ENCODE peak calls at places on chromosome 4, in nine cellular contexts. Q is Right ventricle myocardium inferior, C is left ventricle myocardium superior, P is aorta, J is T-cell, U is psoas muscle, G is upper lobe of right lung, O is body of pancreas, H is gastrocnemius medialis. R is an unnamed sample.

GRCh38 chr4:73139991-73140390 is 70.5 kb upstream of the COX18 start:
- ATAC-seq in Q (no peak), C (no peak), P (no peak), J (no peak), U (no peak), G (no peak), O (no peak), H (peak; percentile 39), R (no peak)

GRCh38 chr4:20552004-20552403 is 148.3 kb upstream of the PACRGL start:
- ATAC-seq in Q (no peak), C (no peak), P (no peak), J (no peak), U (no peak), G (no peak), O (no peak), H (no peak), R (no peak)

GRCh38 chr4:93814722-93815121 is 13.8 kb upstream of the ATOH1 start:
- ATAC-seq in Q (no peak), C (no peak), P (no peak), J (no peak), U (no peak), G (peak; percentile 73), O (no peak), H (no peak), R (peak; percentile 60)

GRCh38 chr4:3388461-3389185 is 53.1 kb upstream of the HGFAC start:
- ATAC-seq in Q (peak; percentile 5), C (peak; percentile 20), P (peak; percentile 55), J (no peak), U (peak; percentile 4), G (no peak), O (no peak), H (no peak), R (peak; percentile 37)

GRCh38 chr4:151175204-151175603 is 75.8 kb downstream of the RPS3A start:
- ATAC-seq in Q (peak; percentile 20), C (no peak), P (no peak), J (no peak), U (no peak), G (no peak), O (no peak), H (no peak), R (no peak)

GRCh38 chr4:179095585-179096228 is 1653.5 kb upstream of the AGA start:
- ATAC-seq in Q (no peak), C (no peak), P (no peak), J (no peak), U (no peak), G (no peak), O (no peak), H (no peak), R (no peak)

GRCh38 chr4:139794158-139794954 is 128.7 kb downstream of the MGST2 start:
- ATAC-seq in Q (no peak), C (peak; percentile 55), P (no peak), J (no peak), U (no peak), G (no peak), O (no peak), H (peak; percentile 30), R (no peak)

GRCh38 chr4:56235714-56236113 is 151.6 kb downstream of the AASDH start:
- ATAC-seq in Q (no peak), C (no peak), P (no peak), J (no peak), U (no peak), G (no peak), O (no peak), H (no peak), R (no peak)

GRCh38 chr4:33831667-33832066 is 2412.6 kb downstream of the ARAP2 start:
- ATAC-seq in Q (no peak), C (no peak), P (no peak), J (no peak), U (no peak), G (no peak), O (no peak), H (no peak), R (no peak)

GRCh38 chr4:186762865-186763264 is 39.2 kb upstream of the FAT1 start:
- ATAC-seq in Q (no peak), C (no peak), P (no peak), J (no peak), U (no peak), G (no peak), O (no peak), H (no peak), R (no peak)

GRCh38 chr4:7217039-7217438 is 24.7 kb downstream of the SORCS2 start:
- ATAC-seq in Q (no peak), C (no peak), P (no peak), J (no peak), U (no peak), G (no peak), O (no peak), H (no peak), R (no peak)

GRCh38 chr4:27018910-27019309 is 158.3 kb downstream of the STIM2 start:
- ATAC-seq in Q (no peak), C (no peak), P (no peak), J (no peak), U (no peak), G (no peak), O (no peak), H (no peak), R (no peak)

GRCh38 chr4:175716956-175717355 is 95.1 kb downstream of the GPM6A start:
- ATAC-seq in Q (no peak), C (no peak), P (no peak), J (no peak), U (no peak), G (no peak), O (no peak), H (no peak), R (no peak)

GRCh38 chr4:10033191-10033881 is 12.0 kb upstream of the SLC2A9 start:
- ATAC-seq in Q (peak; percentile 68), C (peak; percentile 77), P (peak; percentile 86), J (no peak), U (peak; percentile 59), G (peak; percentile 64), O (peak; percentile 36), H (no peak), R (peak; percentile 82)

GRCh38 chr4:183097251-183098079 is 1.6 kb upstream of the WWC2 start:
- ATAC-seq in Q (no peak), C (peak; percentile 6), P (peak; percentile 17), J (no peak), U (no peak), G (no peak), O (no peak), H (no peak), R (no peak)

GRCh38 chr4:86054676-86055075 is 305.2 kb downstream of the MAPK10 start:
- ATAC-seq in Q (no peak), C (no peak), P (no peak), J (no peak), U (no peak), G (no peak), O (no peak), H (no peak), R (no peak)

GRCh38 chr4:76199664-76200211 is 13.9 kb downstream of the SCARB2 start:
- ATAC-seq in Q (peak; percentile 35), C (peak; percentile 32), P (no peak), J (no peak), U (no peak), G (no peak), O (peak; percentile 62), H (no peak), R (no peak)

GRCh38 chr4:41189076-41189475 is 25.3 kb downstream of the APBB2 start:
- ATAC-seq in Q (no peak), C (no peak), P (no peak), J (no peak), U (no peak), G (no peak), O (no peak), H (no peak), R (no peak)

GRCh38 chr4:764405-765169 is 59.0 kb downstream of the PCGF3 start:
- ATAC-seq in Q (no peak), C (peak; percentile 21), P (no peak), J (peak; percentile 22), U (no peak), G (no peak), O (no peak), H (no peak), R (no peak)

GRCh38 chr4:122531514-122531913 is 75.0 kb upstream of the IL2 start:
- ATAC-seq in Q (no peak), C (no peak), P (no peak), J (no peak), U (no peak), G (no peak), O (no peak), H (no peak), R (no peak)

GRCh38 chr4:36812153-36812552 is 432.4 kb upstream of the NWD2 start:
- ATAC-seq in Q (no peak), C (no peak), P (no peak), J (no peak), U (no peak), G (no peak), O (no peak), H (no peak), R (no peak)

GRCh38 chr4:128528793-128529553 is 241.4 kb upstream of the PGRMC2 start:
- ATAC-seq in Q (peak; percentile 94), C (peak; percentile 96), P (peak; percentile 85), J (no peak), U (peak; percentile 99), G (peak; percentile 89), O (peak; percentile 70), H (peak; percentile 96), R (peak; percentile 98)

GRCh38 chr4:10083861-10084641 is 32.5 kb downstream of the WDR1 start:
- ATAC-seq in Q (peak; percentile 28), C (peak; percentile 42), P (no peak), J (no peak), U (peak; percentile 86), G (no peak), O (no peak), H (peak; percentile 85), R (no peak)

GRCh38 chr4:131470360-131470759 is 1678.7 kb upstream of the PCDH10 start:
- ATAC-seq in Q (no peak), C (no peak), P (no peak), J (no peak), U (no peak), G (no peak), O (no peak), H (no peak), R (no peak)

GRCh38 chr4:164761233-164761632 is 7.3 kb downstream of the SMIM31 start:
- ATAC-seq in Q (no peak), C (no peak), P (no peak), J (no peak), U (no peak), G (no peak), O (no peak), H (no peak), R (no peak)

GRCh38 chr4:8586671-8587468 is 5.7 kb upstream of the CPZ start:
- ATAC-seq in Q (no peak), C (no peak), P (no peak), J (no peak), U (no peak), G (no peak), O (no peak), H (no peak), R (no peak)

GRCh38 chr4:108868606-108869227 is 105.9 kb upstream of the ETNPPL start:
- ATAC-seq in Q (no peak), C (no peak), P (no peak), J (no peak), U (no peak), G (no peak), O (no peak), H (no peak), R (no peak)

GRCh38 chr4:2059034-2059725 is at the start of gene NAT8L:
- ATAC-seq in Q (no peak), C (peak; percentile 31), P (no peak), J (peak; percentile 26), U (peak; percentile 54), G (peak; percentile 58), O (peak; percentile 53), H (peak; percentile 41), R (no peak)

GRCh38 chr4:4789462-4789861 is 70.0 kb upstream of the MSX1 start:
- ATAC-seq in Q (no peak), C (no peak), P (no peak), J (no peak), U (no peak), G (no peak), O (no peak), H (no peak), R (no peak)

GRCh38 chr4:147731611-147732515 is at the start of gene ARHGAP10:
- ATAC-seq in Q (peak; percentile 82), C (peak; percentile 86), P (peak; percentile 85), J (peak; percentile 78), U (peak; percentile 76), G (peak; percentile 93), O (peak; percentile 80), H (peak; percentile 69), R (peak; percentile 90)

GRCh38 chr4:2177443-2178093 is 64.4 kb downstream of the HAUS3 start:
- ATAC-seq in Q (no peak), C (no peak), P (no peak), J (no peak), U (no peak), G (no peak), O (no peak), H (no peak), R (no peak)